ENCODE peak calls at places on chromosomes 1 and 21, in six cellular contexts. Y, N, R, X, C and I are unnamed samples.

GRCh38 chr1:147379889-147380288 is 137.4 kb downstream of the CHD1L start:
- DNase-seq in Y (no peak), N (no peak), R (no peak), X (no peak), C (no peak), I (no peak)

GRCh38 chr1:172699111-172699510 is 40.2 kb downstream of the FASLG start:
- DNase-seq in Y (peak), N (no peak), R (no peak), X (peak), C (peak), I (no peak)

GRCh38 chr1:170063109-170063826 is 11.2 kb downstream of the KIFAP3 start:
- DNase-seq in Y (no peak), N (no peak), R (peak), X (peak), C (no peak), I (no peak)

GRCh38 chr1:10761503-10762152 is 34.8 kb downstream of the CASZ1 start:
- DNase-seq in Y (peak), N (no peak), R (peak), X (no peak), C (no peak), I (no peak)

GRCh38 chr1:211742272-211742671 is 66.9 kb upstream of the NEK2 start:
- DNase-seq in Y (no peak), N (no peak), R (no peak), X (no peak), C (no peak), I (no peak)

GRCh38 chr1:71087060-71087459 is 6.2 kb upstream of the ZRANB2 start:
- DNase-seq in Y (no peak), N (no peak), R (no peak), X (no peak), C (no peak), I (no peak)

GRCh38 chr1:45216200-45216541 is 9.8 kb upstream of the ZSWIM5 start:
- DNase-seq in Y (no peak), N (no peak), R (no peak), X (no peak), C (no peak), I (no peak)

GRCh38 chr1:154884868-154885706 is 15.0 kb upstream of the KCNN3 start:
- DNase-seq in Y (no peak), N (no peak), R (peak), X (no peak), C (no peak), I (no peak)

GRCh38 chr21:41600116-41600515 is 92.2 kb upstream of the TMPRSS2 start:
- DNase-seq in Y (no peak), N (no peak), R (no peak), X (no peak), C (no peak), I (no peak)

GRCh38 chr1:27203946-27204345 is 30.5 kb upstream of the WDTC1 start:
- DNase-seq in Y (no peak), N (no peak), R (no peak), X (peak), C (no peak), I (no peak)

GRCh38 chr1:117501275-117501674 is 104.6 kb upstream of the TENT5C start:
- DNase-seq in Y (no peak), N (peak), R (no peak), X (peak), C (peak), I (peak)

GRCh38 chr1:115507256-115507589 is 134.5 kb upstream of the VANGL1 start:
- DNase-seq in Y (no peak), N (no peak), R (peak), X (peak), C (peak), I (no peak)

GRCh38 chr1:47681735-47682134 is 243.9 kb downstream of the FOXD2 start:
- DNase-seq in Y (no peak), N (no peak), R (no peak), X (no peak), C (no peak), I (no peak)

GRCh38 chr1:16236091-16236494 is 890 bp downstream of the CPLANE2 start:
- DNase-seq in Y (no peak), N (no peak), R (peak), X (no peak), C (peak), I (no peak)

GRCh38 chr1:156490401-156491032 is 10.1 kb downstream of the MEF2D start:
- DNase-seq in Y (no peak), N (no peak), R (no peak), X (no peak), C (no peak), I (no peak)

GRCh38 chr21:19523066-19523465 is 1119.5 kb upstream of the TMPRSS15 start:
- DNase-seq in Y (no peak), N (no peak), R (no peak), X (no peak), C (no peak), I (no peak)

GRCh38 chr1:204842892-204843291 is 27.8 kb upstream of the NFASC start:
- DNase-seq in Y (no peak), N (no peak), R (no peak), X (peak), C (no peak), I (no peak)

GRCh38 chr1:100538935-100539835 is 1.2 kb downstream of the GPR88 start:
- DNase-seq in Y (no peak), N (no peak), R (no peak), X (no peak), C (no peak), I (no peak)

GRCh38 chr1:196723325-196724185 is 51.1 kb upstream of the CFHR3 start:
- DNase-seq in Y (no peak), N (no peak), R (peak), X (peak), C (peak), I (no peak)

GRCh38 chr1:186420923-186421322 is 40.0 kb downstream of the PDC start:
- DNase-seq in Y (no peak), N (peak), R (no peak), X (peak), C (peak), I (no peak)

GRCh38 chr1:229669333-229669732 is 43.3 kb downstream of the URB2 start:
- DNase-seq in Y (no peak), N (no peak), R (no peak), X (peak), C (peak), I (no peak)

GRCh38 chr1:26831546-26832248 is 5.2 kb downstream of the ZDHHC18 start:
- DNase-seq in Y (no peak), N (no peak), R (peak), X (no peak), C (no peak), I (no peak)

GRCh38 chr1:160550572-160551034 is 27.5 kb upstream of the SLAMF6 start:
- DNase-seq in Y (no peak), N (no peak), R (no peak), X (no peak), C (no peak), I (no peak)

GRCh38 chr1:197557302-197557701 is 218.0 kb downstream of the DENND1B start:
- DNase-seq in Y (no peak), N (no peak), R (peak), X (peak), C (no peak), I (no peak)

DNA sequence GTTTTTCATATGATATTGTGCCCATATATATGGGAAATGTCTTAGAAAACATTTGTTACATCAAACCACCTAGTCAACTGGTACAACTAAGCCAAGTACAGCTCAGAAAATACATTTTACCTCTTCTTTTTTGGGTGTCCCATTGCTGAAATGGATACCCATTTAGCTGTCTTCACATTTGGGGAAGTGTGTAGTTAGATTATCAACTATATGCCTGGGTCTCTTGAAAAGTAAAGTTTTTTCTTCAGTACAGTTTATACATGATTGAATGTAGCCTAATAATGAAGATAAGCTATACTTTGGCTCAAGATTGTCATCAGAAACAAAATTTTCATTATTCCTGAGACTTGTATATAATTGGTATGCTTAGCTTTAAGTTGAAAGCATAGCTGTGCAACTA is 2.0 kb downstream of the AGO3 start:
- DNase-seq in Y (no peak), N (no peak), R (no peak), X (no peak), C (no peak), I (no peak)
- H3K4me3 ChIP-seq in Y (no peak), N (peak), R (no peak), X (no peak), C (no peak), I (no peak)

DNA sequence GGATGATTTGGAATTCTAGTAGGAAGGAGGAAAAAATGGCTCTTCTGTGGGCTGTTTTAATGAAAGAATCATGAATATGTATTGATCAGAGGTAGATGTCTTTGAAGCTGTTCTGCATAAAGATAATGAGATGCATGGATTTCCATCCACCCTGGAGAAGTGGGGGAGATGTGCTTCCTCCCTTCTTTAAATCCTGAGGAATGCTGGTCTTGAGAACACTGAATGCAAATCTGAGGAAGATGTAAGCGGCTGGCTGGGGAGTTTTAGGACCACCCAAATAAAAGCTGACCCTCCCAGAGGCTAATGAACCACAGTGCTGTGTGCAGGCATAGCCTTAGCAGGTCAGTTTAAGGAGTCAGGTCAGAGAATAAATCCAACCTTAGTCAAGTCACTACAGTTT is 37.3 kb downstream of the ZMYND12 start:
- DNase-seq in Y (no peak), N (no peak), R (no peak), X (no peak), C (no peak), I (no peak)
- TF ChIP-seq CTCF in Y (no peak), N (no peak), R (no peak), X (no peak), C (no peak), I (no peak)

DNA sequence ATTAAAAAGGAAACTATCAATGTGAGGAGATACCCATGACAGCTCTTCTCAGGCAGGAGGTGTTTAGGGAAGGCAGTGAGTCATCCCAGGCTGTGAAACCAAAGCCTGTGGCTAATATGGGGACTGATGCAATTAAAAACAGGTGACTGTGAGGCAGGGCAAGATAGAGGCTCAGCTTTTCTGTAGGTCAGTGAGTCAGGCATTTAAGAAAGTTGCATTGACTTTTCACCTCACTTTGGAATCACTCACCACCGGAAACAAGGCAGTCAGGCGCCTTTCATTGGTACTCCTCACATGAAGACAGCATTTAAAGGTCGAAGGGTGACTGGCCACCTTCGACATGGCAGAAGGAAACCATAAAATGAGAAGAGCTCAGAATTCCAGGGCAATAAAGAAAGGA is 54.5 kb downstream of the PAPPA2 start:
- DNase-seq in Y (no peak), N (no peak), R (no peak), X (no peak), C (peak), I (no peak)
- H3K4me3 ChIP-seq in Y (no peak), N (no peak), R (no peak), X (no peak), C (no peak), I (no peak)

DNA sequence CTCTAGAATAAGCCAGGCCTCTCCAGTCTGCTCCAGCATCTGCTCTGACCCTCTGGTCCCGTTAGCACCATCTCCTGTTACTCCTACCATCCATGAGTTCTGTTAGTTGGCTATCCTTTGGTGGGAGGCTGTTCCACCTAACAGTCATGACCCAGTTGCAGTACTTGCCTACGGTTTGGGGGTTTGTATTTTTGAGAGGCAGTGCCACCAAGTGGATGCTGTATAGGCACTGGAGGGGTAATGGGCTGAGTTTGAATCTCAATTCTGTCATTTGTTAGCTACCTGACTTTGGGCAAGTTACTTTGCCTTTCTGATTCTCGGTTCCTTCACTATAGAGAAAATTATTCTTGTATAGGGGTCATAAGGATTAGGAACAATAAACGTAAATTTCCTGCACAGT is 12.1 kb upstream of the C8B start:
- DNase-seq in Y (no peak), N (no peak), R (no peak), X (peak), C (no peak), I (no peak)
- TF ChIP-seq CTCF in Y (no peak), N (no peak), R (peak), X (peak), C (no peak), I (no peak)

GRCh38 chr21:29208044-29208665 is 77.7 kb downstream of the MAP3K7CL start:
- DNase-seq in Y (no peak), N (no peak), R (no peak), X (no peak), C (no peak), I (no peak)
- H3K4me3 ChIP-seq in Y (no peak), N (no peak), R (no peak), X (peak), C (no peak), I (no peak)

DNA sequence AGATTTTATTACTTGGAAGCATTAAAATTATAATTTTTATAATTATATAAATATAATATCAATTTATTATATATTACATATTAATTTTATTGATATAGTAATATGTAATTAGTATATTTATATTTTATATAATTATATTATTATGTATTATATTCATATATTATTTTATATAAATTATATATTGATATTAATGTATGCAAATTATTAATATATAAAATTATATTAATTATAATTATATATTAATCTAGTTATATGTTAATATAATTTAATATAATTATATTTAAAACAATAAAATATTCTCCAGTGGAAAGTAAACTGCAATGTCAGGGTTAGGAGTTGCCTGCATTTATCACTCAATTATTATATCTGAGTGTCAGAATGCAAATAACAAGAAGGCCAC is 48.8 kb downstream of the KCNK2 start:
- DNase-seq in Y (no peak), N (no peak), R (no peak), X (no peak), C (no peak), I (no peak)
- TF ChIP-seq CTCF in Y (no peak), N (no peak), R (no peak), X (no peak), C (no peak), I (no peak)

GRCh38 chr1:178607718-178608408 is 95.0 kb downstream of the TEX35 start:
- DNase-seq in Y (no peak), N (no peak), R (no peak), X (peak), C (no peak), I (no peak)
- H3K4me3 ChIP-seq in Y (no peak), N (no peak), R (no peak), X (no peak), C (no peak), I (no peak)

DNA sequence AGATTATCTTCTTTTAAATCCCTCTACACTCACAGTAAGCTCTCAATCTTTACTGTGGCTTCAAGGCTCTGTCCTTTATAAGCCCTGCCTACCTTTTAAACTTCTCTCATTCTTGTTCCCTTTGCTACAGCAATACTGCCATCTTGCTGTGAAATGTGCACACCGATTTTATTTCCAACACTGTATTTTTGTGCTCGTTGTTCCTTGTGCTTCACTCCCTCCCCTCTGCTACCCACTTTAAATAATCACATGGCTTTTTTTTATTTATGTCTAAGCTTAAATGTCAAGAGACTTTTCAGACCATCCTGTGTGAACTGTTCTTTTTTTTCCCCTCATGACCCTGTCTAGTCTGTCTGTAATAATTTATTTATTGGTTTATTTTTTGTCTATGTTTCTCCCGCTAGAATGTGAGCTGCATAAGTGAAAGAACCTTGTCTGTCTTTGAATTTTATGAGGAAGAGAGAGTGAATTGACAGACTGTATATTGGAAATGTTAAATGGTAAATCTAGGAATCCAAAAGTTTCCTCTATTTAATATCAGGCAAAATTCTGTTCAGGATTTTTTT is 45.7 kb downstream of the ABCD3 start:
- DNase-seq in Y (no peak), N (peak), R (peak), X (peak), C (peak), I (no peak)
- TF ChIP-seq CTCF in Y (peak), N (peak), R (peak), X (peak), C (peak), I (peak)

GRCh38 chr1:66267211-66267940 is 266.6 kb upstream of the SGIP1 start:
- DNase-seq in Y (no peak), N (no peak), R (no peak), X (peak), C (no peak), I (no peak)
- H3K4me3 ChIP-seq in Y (no peak), N (no peak), R (no peak), X (no peak), C (no peak), I (no peak)